ENCODE peak calls at places on chromosomes 7 and 10, in six cellular contexts. Y is IMR-90, P is NB4, I is A549, K is esophagus squamous epithelium, M is uterus. A is an unnamed sample.

GRCh38 chr7:98681951-98682350 is 64.9 kb downstream of the NPTX2 start:
- DNase-seq in Y (no peak), P (no peak), I (no peak), K (no peak), M (no peak), A (no peak)

GRCh38 chr7:151131622-151132293 is 35.7 kb downstream of the GBX1 start:
- DNase-seq in Y (no peak), P (no peak), I (no peak), K (no peak), M (no peak), A (no peak)

GRCh38 chr10:123017421-123018165 is 8.8 kb downstream of the ACADSB start:
- DNase-seq in Y (no peak), P (no peak), I (no peak), K (no peak), M (no peak), A (no peak)

GRCh38 chr7:122889116-122889515 is 2.9 kb upstream of the CADPS2 start:
- DNase-seq in Y (no peak), P (no peak), I (no peak), K (no peak), M (no peak), A (no peak)

GRCh38 chr7:128404826-128405344 is 4.9 kb downstream of the IMPDH1 start:
- DNase-seq in Y (peak), P (peak), I (no peak), K (no peak), M (no peak), A (no peak)

GRCh38 chr10:97278491-97278989 is 13.9 kb downstream of the ARHGAP19 start:
- DNase-seq in Y (peak), P (peak), I (peak), K (no peak), M (no peak), A (peak)

GRCh38 chr10:27659786-27660185 is 85.8 kb downstream of the MKX start:
- DNase-seq in Y (no peak), P (peak), I (no peak), K (no peak), M (no peak), A (no peak)

GRCh38 chr7:107614425-107614824 is 34.4 kb downstream of the BCAP29 start:
- DNase-seq in Y (peak), P (no peak), I (no peak), K (no peak), M (no peak), A (no peak)

GRCh38 chr10:57790703-57791102 is 477.0 kb downstream of the IPMK start:
- DNase-seq in Y (no peak), P (no peak), I (no peak), K (no peak), M (no peak), A (no peak)

GRCh38 chr10:25105262-25105661 is 69.5 kb upstream of the GPR158 start:
- DNase-seq in Y (no peak), P (no peak), I (no peak), K (no peak), M (no peak), A (no peak)

GRCh38 chr7:114084381-114085312 is 165.8 kb upstream of the PPP1R3A start:
- DNase-seq in Y (no peak), P (no peak), I (no peak), K (no peak), M (peak), A (no peak)

GRCh38 chr7:114086491-114086905 is 167.7 kb upstream of the PPP1R3A start:
- DNase-seq in Y (no peak), P (no peak), I (no peak), K (no peak), M (peak), A (no peak)

GRCh38 chr7:114086906-114087651 is 168.3 kb upstream of the PPP1R3A start:
- DNase-seq in Y (peak), P (no peak), I (no peak), K (no peak), M (peak), A (no peak)

GRCh38 chr7:114085313-114085591 is 166.4 kb upstream of the PPP1R3A start:
- DNase-seq in Y (no peak), P (no peak), I (no peak), K (no peak), M (no peak), A (no peak)

GRCh38 chr7:114085592-114086490 is 167.0 kb upstream of the PPP1R3A start:
- DNase-seq in Y (peak), P (peak), I (peak), K (no peak), M (peak), A (peak)
- TF ChIP-seq POLR2A in Y (no peak), P (no peak), I (no peak), K (peak), M (peak), A (no peak)

DNA sequence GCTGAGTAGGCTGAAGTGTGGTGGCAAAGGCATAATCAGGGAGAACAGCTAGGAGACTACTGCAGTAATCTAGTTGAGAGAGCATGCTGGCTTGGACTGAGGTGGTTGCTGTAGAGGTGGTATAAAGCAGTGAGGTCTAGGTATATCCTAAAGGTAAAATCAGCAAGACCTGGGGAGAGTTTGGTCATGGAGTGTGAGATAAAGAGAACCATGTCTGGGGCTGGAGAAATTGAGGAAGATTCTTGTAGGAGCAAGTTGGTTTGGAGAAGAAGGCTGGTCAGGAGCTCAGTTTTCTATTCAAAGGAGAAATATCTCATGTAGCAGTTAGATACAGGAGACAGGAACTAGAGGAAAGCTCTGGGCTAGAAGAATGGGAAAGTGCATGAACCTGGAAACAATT is 32.9 kb upstream of the ST7 start:
- DNase-seq in Y (no peak), P (no peak), I (no peak), K (no peak), M (no peak), A (no peak)
- TF ChIP-seq POLR2A in Y (no peak), P (no peak), I (no peak), K (no peak), M (no peak), A (no peak)

DNA sequence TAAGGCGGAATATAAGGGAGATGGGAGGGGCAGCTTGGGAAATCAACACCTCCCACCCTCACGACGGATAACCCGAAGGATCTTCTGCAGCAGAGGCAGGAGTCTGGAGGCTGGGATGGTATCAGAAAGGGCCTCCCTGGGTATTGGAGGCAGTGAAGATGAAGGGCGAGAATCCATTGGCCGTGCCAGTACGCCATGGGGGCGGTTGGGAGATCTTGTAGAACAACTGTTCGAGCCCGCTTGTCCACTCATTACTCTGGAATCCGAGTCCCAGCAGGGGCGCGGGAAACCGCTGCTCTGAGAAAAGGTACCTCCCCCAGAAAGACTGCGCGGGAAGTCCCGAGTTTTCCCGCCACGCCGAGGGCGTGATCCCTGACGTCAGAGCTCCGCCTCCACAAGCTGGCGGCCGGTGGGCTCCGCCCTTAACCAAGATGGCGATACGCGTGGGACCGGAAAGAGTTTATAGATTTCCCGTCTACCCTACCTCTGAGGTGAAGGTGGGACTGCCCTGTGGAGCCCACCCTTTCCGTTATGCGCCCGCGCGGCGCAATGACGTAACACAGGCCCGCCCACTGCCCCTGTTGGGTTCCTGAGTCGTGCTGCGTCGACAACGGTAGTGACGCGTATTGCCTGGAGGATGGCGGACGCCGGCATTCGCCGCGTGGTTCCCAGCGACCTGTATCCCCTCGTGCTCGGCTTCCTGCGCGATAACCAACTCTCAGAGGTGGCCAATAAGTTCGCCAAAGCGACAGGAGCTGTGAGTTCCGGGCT is at the start of gene NOLC1:
- DNase-seq in Y (peak), P (peak), I (peak), K (peak), M (peak), A (peak)
- TF ChIP-seq POLR2A in Y (peak), P (peak), I (peak), K (peak), M (peak), A (peak)

GRCh38 chr10:100519321-100520051 is at the start of gene SEC31B:
- DNase-seq in Y (no peak), P (no peak), I (no peak), K (no peak), M (no peak), A (peak)
- TF ChIP-seq POLR2A in Y (no peak), P (no peak), I (no peak), K (no peak), M (no peak), A (no peak)

DNA sequence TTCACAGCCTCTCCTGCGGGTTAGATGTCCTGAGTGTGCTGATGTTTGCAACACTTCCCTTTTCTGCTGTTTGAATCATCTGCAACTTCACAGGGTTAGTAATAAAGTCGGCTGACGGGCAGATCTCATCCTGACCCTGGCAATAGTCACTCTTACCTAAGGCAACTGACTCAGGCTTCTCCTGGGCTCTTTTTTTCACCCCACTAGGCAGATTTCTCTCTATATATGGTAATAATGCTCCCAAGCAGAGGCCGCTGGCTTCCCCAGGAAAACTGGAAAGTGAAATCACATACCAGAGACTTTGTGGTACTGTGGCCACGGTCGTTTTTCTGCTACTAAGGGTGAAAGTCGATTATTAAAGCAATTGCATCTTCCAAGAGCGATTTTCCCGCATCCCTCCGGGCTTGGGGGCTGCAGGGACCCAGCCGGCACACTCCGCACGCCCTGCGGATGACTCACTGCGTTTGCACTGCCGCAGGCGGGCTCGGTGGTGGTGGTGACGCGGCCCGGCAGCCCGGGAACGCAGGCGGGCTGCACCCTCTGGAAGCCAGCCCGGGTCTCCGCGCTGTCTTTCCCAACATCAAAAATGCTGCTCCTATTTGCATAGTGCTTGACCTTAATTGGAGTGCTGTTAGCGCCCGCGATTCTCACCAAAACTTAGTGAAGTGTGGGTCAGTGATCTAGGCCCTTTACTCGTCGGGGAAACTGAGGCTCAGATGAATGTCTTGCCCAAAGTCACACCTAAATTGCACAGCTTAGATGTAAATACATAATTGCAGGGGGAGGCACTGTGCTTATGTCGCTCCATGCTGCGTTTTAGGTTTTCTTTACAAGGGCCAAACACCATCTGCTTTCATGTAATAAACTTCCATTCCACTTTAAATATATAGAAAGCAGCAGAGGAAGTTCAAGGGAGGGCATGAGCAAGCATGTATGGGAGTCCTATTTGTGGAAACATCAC is 47.6 kb upstream of the ITGB1 start:
- DNase-seq in Y (peak), P (peak), I (peak), K (no peak), M (peak), A (peak)
- TF ChIP-seq POLR2A in Y (peak), P (no peak), I (no peak), K (peak), M (peak), A (no peak)